ENCODE peak calls at places on chromosomes 7 and 10, in four cellular contexts. Z, R, E and O are unnamed samples.

GRCh38 chr7:11760372-11760771 is 71.6 kb downstream of the THSD7A start:
- DNase-seq in Z (peak; percentile 64), R (peak; percentile 64), E (no peak), O (no peak)

GRCh38 chr7:142812437-142813215 is 41.9 kb downstream of the PRSS2 start:
- DNase-seq in Z (no peak), R (no peak), E (no peak), O (no peak)

GRCh38 chr7:5279734-5280133 is 3.0 kb upstream of the SLC29A4 start:
- DNase-seq in Z (no peak), R (no peak), E (no peak), O (no peak)

GRCh38 chr10:62719058-62719457 is 85.5 kb upstream of the ADO start:
- DNase-seq in Z (no peak), R (no peak), E (no peak), O (no peak)

GRCh38 chr7:39609462-39610149 is 13.8 kb upstream of the RALA start:
- DNase-seq in Z (peak; percentile 85), R (no peak), E (no peak), O (no peak)

GRCh38 chr7:29839302-29839701 is 33.0 kb downstream of the WIPF3 start:
- DNase-seq in Z (peak; percentile 28), R (peak; percentile 60), E (peak; percentile 12), O (peak; percentile 87)

GRCh38 chr10:37434091-37434490 is 308.7 kb downstream of the ANKRD30A start:
- DNase-seq in Z (no peak), R (peak; percentile 70), E (no peak), O (no peak)

GRCh38 chr10:123674741-123675140 is 8.6 kb downstream of the GPR26 start:
- DNase-seq in Z (no peak), R (no peak), E (no peak), O (no peak)

GRCh38 chr7:92832623-92833023 is 3.8 kb downstream of the CDK6 start:
- DNase-seq in Z (no peak), R (no peak), E (no peak), O (no peak)

GRCh38 chr7:92834661-92835139 is 1.7 kb downstream of the CDK6 start:
- DNase-seq in Z (peak; percentile 62), R (no peak), E (peak; percentile 40), O (peak; percentile 70)

GRCh38 chr7:92833024-92833765 is 3.2 kb downstream of the CDK6 start:
- DNase-seq in Z (peak; percentile 90), R (peak; percentile 90), E (peak; percentile 93), O (peak; percentile 91)

GRCh38 chr7:92835140-92835850 is 1.1 kb downstream of the CDK6 start:
- DNase-seq in Z (peak; percentile 66), R (peak; percentile 79), E (peak; percentile 75), O (peak; percentile 78)

GRCh38 chr7:92833766-92834605 is 2.4 kb downstream of the CDK6 start:
- DNase-seq in Z (peak; percentile 82), R (peak; percentile 80), E (peak; percentile 88), O (peak; percentile 88)
- TF ChIP-seq EP300 in Z (peak; percentile 47), R (no peak), E (no peak), O (no peak)

DNA sequence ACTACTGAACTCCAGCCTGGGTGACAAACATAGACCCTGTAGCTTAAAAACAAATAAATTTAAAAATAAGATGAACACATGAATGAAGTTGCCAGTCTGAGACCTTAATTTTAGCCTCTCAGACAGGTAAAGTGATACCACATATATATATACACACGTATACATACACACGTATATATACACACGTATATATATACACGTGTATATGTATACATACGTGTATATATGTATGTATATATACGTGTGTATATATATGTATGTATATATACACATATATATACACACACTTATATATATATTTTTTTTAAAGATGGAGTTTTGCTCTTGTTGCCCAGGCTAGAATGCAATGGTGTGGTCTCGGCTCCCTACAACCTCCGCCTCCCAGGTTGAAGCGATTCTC is 62.7 kb downstream of the UBE2H start:
- DNase-seq in Z (no peak), R (no peak), E (no peak), O (no peak)
- H3K4me1 ChIP-seq in Z (peaks cover 13% of the 10 kb centered on the region), R (peaks cover 23% of the 10 kb centered on the region), E (no peaks in the 10 kb centered on the region), O (peaks cover 27% of the 10 kb centered on the region)

GRCh38 chr7:102843850-102844249 is 69.0 kb upstream of the LRRC17 start:
- DNase-seq in Z (no peak), R (no peak), E (no peak), O (no peak)
- TF ChIP-seq EP300 in Z (no peak), R (no peak), E (no peak), O (no peak)

GRCh38 chr10:122462533-122463465 is 1.4 kb downstream of the HTRA1 start:
- DNase-seq in Z (peak; percentile 56), R (no peak), E (no peak), O (peak; percentile 88)

GRCh38 chr10:122465401-122465800 is 4.0 kb downstream of the HTRA1 start:
- DNase-seq in Z (no peak), R (no peak), E (no peak), O (no peak)

GRCh38 chr10:122463466-122464157 is 2.3 kb downstream of the HTRA1 start:
- DNase-seq in Z (no peak), R (no peak), E (no peak), O (no peak)

GRCh38 chr10:122464575-122464974 is 3.2 kb downstream of the HTRA1 start:
- DNase-seq in Z (no peak), R (no peak), E (no peak), O (no peak)

DNA sequence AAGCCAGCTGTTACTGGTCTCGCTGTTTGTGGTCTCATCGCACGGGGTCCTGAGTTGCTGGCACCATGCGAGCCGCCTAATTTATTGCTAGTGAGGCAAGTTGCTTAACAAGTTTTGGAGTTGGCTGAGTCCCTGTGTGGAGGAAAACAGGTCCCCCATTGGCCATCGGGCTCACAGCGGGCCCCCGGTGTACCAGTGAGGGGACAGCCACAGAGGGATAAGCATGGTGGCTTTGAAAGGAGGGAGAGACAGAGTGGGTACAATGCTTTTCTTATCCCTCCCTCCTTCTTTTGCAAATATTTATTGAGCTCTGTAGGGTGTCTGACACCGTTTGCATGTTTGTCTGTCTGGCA is 2.8 kb downstream of the HTRA1 start:
- DNase-seq in Z (no peak), R (no peak), E (no peak), O (no peak)
- H3K4me1 ChIP-seq in Z (peaks cover 5% of the 10 kb centered on the region), R (peaks cover 19% of the 10 kb centered on the region), E (no peaks in the 10 kb centered on the region), O (peaks cover 31% of the 10 kb centered on the region)

GRCh38 chr10:99682032-99682431 is 22.7 kb downstream of the ENTPD7 start:
- DNase-seq in Z (no peak), R (no peak), E (no peak), O (no peak)
- TF ChIP-seq EP300 in Z (no peak), R (no peak), E (no peak), O (no peak)

GRCh38 chr10:111131168-111131799 is 54.5 kb downstream of the ADRA2A start:
- DNase-seq in Z (no peak), R (no peak), E (no peak), O (no peak)
- H3K4me1 ChIP-seq in Z (no peaks in the 10 kb centered on the region), R (peaks cover 5% of the 10 kb centered on the region), E (no peaks in the 10 kb centered on the region), O (no peaks in the 10 kb centered on the region)

GRCh38 chr10:116743266-116744064 is 1.1 kb upstream of the HSPA12A start:
- DNase-seq in Z (no peak), R (no peak), E (no peak), O (peak; percentile 43)
- TF ChIP-seq EP300 in Z (no peak), R (no peak), E (no peak), O (no peak)

GRCh38 chr7:17139081-17139480 is 159.4 kb upstream of the AHR start:
- DNase-seq in Z (no peak), R (no peak), E (no peak), O (no peak)
- H3K4me1 ChIP-seq in Z (peaks cover 16% of the 10 kb centered on the region), R (peaks cover 33% of the 10 kb centered on the region), E (peaks cover 6% of the 10 kb centered on the region), O (peaks cover 26% of the 10 kb centered on the region)

GRCh38 chr10:124724279-124725027 is 19.7 kb downstream of the FAM53B start:
- DNase-seq in Z (no peak), R (no peak), E (peak; percentile 69), O (peak; percentile 79)

GRCh38 chr10:124721295-124722052 is 22.7 kb downstream of the FAM53B start:
- DNase-seq in Z (no peak), R (no peak), E (peak; percentile 55), O (peak; percentile 90)

GRCh38 chr10:124725171-124725631 is 19.0 kb downstream of the FAM53B start:
- DNase-seq in Z (no peak), R (no peak), E (no peak), O (peak; percentile 61)

GRCh38 chr10:124723826-124724225 is 20.4 kb downstream of the FAM53B start:
- DNase-seq in Z (no peak), R (no peak), E (no peak), O (peak; percentile 28)

GRCh38 chr10:124722812-124723783 is 21.1 kb downstream of the FAM53B start:
- DNase-seq in Z (no peak), R (no peak), E (peak; percentile 66), O (peak; percentile 64)
- TF ChIP-seq EP300 in Z (no peak), R (no peak), E (no peak), O (no peak)